ENCODE peak calls at places on chromosomes 4 and X, in five cellular contexts. One of them, this sample, is unnamed.

GRCh38 chrX:150530821-150531220 is 37.6 kb upstream of the MTM1 start:
- DNase-seq in stimulated activated CD8-positive, alpha-beta memory T cell treated with anti-CD3 and anti-CD28 coated beads, Interleukin-7, amount 100 ng/mL, for 4 hours: no peak
- DNase-seq in RCC 7860: no peak
- DNase-seq in G401: no peak
- DNase-seq in T-helper 2 cell: no peak
- DNase-seq in this sample: no peak

GRCh38 chr4:82779032-82779431 is 19.6 kb downstream of the SCD5 start:
- DNase-seq in stimulated activated CD8-positive, alpha-beta memory T cell treated with anti-CD3 and anti-CD28 coated beads, Interleukin-7, amount 100 ng/mL, for 4 hours: no peak
- DNase-seq in RCC 7860: peak; percentile 14
- DNase-seq in G401: no peak
- DNase-seq in T-helper 2 cell: no peak
- DNase-seq in this sample: no peak

GRCh38 chr4:107997001-107997788 is 7.5 kb downstream of the HADH start:
- DNase-seq in stimulated activated CD8-positive, alpha-beta memory T cell treated with anti-CD3 and anti-CD28 coated beads, Interleukin-7, amount 100 ng/mL, for 4 hours: no peak
- DNase-seq in RCC 7860: no peak
- DNase-seq in G401: peak; percentile 20
- DNase-seq in T-helper 2 cell: no peak
- DNase-seq in this sample: no peak

GRCh38 chrX:155094468-155095061 is 23.3 kb downstream of the BRCC3 start:
- DNase-seq in stimulated activated CD8-positive, alpha-beta memory T cell treated with anti-CD3 and anti-CD28 coated beads, Interleukin-7, amount 100 ng/mL, for 4 hours: no peak
- DNase-seq in RCC 7860: no peak
- DNase-seq in G401: peak; percentile 39
- DNase-seq in T-helper 2 cell: no peak
- DNase-seq in this sample: no peak

GRCh38 chrX:118631586-118631985 is 95.8 kb upstream of the IL13RA1 start:
- DNase-seq in stimulated activated CD8-positive, alpha-beta memory T cell treated with anti-CD3 and anti-CD28 coated beads, Interleukin-7, amount 100 ng/mL, for 4 hours: no peak
- DNase-seq in RCC 7860: no peak
- DNase-seq in G401: no peak
- DNase-seq in T-helper 2 cell: no peak
- DNase-seq in this sample: no peak

GRCh38 chr4:14910411-14910810 is 91.9 kb upstream of the CPEB2 start:
- DNase-seq in stimulated activated CD8-positive, alpha-beta memory T cell treated with anti-CD3 and anti-CD28 coated beads, Interleukin-7, amount 100 ng/mL, for 4 hours: no peak
- DNase-seq in RCC 7860: no peak
- DNase-seq in G401: no peak
- DNase-seq in T-helper 2 cell: no peak
- DNase-seq in this sample: no peak

GRCh38 chr4:166121897-166122296 is 248.9 kb downstream of the TLL1 start:
- DNase-seq in stimulated activated CD8-positive, alpha-beta memory T cell treated with anti-CD3 and anti-CD28 coated beads, Interleukin-7, amount 100 ng/mL, for 4 hours: no peak
- DNase-seq in RCC 7860: no peak
- DNase-seq in G401: no peak
- DNase-seq in T-helper 2 cell: no peak
- DNase-seq in this sample: no peak

GRCh38 chrX:106734827-106735226 is 8.3 kb downstream of the RNF128 start:
- DNase-seq in stimulated activated CD8-positive, alpha-beta memory T cell treated with anti-CD3 and anti-CD28 coated beads, Interleukin-7, amount 100 ng/mL, for 4 hours: no peak
- DNase-seq in RCC 7860: no peak
- DNase-seq in G401: no peak
- DNase-seq in T-helper 2 cell: no peak
- DNase-seq in this sample: no peak

GRCh38 chr4:123299212-123299651 is 97.4 kb upstream of the SPRY1 start:
- DNase-seq in stimulated activated CD8-positive, alpha-beta memory T cell treated with anti-CD3 and anti-CD28 coated beads, Interleukin-7, amount 100 ng/mL, for 4 hours: no peak
- DNase-seq in RCC 7860: no peak
- DNase-seq in G401: no peak
- DNase-seq in T-helper 2 cell: no peak
- DNase-seq in this sample: no peak

GRCh38 chrX:42725196-42725595 is 52.8 kb downstream of the PPP1R2C start:
- DNase-seq in stimulated activated CD8-positive, alpha-beta memory T cell treated with anti-CD3 and anti-CD28 coated beads, Interleukin-7, amount 100 ng/mL, for 4 hours: no peak
- DNase-seq in RCC 7860: no peak
- DNase-seq in G401: no peak
- DNase-seq in T-helper 2 cell: no peak
- DNase-seq in this sample: no peak

GRCh38 chr4:5365071-5366008 is 314.1 kb downstream of the STK32B start:
- DNase-seq in stimulated activated CD8-positive, alpha-beta memory T cell treated with anti-CD3 and anti-CD28 coated beads, Interleukin-7, amount 100 ng/mL, for 4 hours: no peak
- DNase-seq in RCC 7860: no peak
- DNase-seq in G401: no peak
- DNase-seq in T-helper 2 cell: no peak
- DNase-seq in this sample: no peak

GRCh38 chr4:2007804-2008670 is 737 bp downstream of the NELFA start:
- DNase-seq in stimulated activated CD8-positive, alpha-beta memory T cell treated with anti-CD3 and anti-CD28 coated beads, Interleukin-7, amount 100 ng/mL, for 4 hours: no peak
- DNase-seq in RCC 7860: no peak
- DNase-seq in G401: no peak
- DNase-seq in T-helper 2 cell: no peak
- DNase-seq in this sample: no peak

GRCh38 chrX:3771756-3772155 is 58.3 kb upstream of the PRKX start:
- DNase-seq in stimulated activated CD8-positive, alpha-beta memory T cell treated with anti-CD3 and anti-CD28 coated beads, Interleukin-7, amount 100 ng/mL, for 4 hours: no peak
- DNase-seq in RCC 7860: no peak
- DNase-seq in G401: peak; percentile 93
- DNase-seq in T-helper 2 cell: no peak
- DNase-seq in this sample: no peak

GRCh38 chr4:85603437-85604336 is 128.7 kb downstream of the ARHGAP24 start:
- DNase-seq in stimulated activated CD8-positive, alpha-beta memory T cell treated with anti-CD3 and anti-CD28 coated beads, Interleukin-7, amount 100 ng/mL, for 4 hours: no peak
- DNase-seq in RCC 7860: no peak
- DNase-seq in G401: no peak
- DNase-seq in T-helper 2 cell: no peak
- DNase-seq in this sample: no peak

GRCh38 chr4:83329521-83330105 is 5.0 kb downstream of the HPSE start:
- DNase-seq in stimulated activated CD8-positive, alpha-beta memory T cell treated with anti-CD3 and anti-CD28 coated beads, Interleukin-7, amount 100 ng/mL, for 4 hours: no peak
- DNase-seq in RCC 7860: no peak
- DNase-seq in G401: no peak
- DNase-seq in T-helper 2 cell: no peak
- DNase-seq in this sample: no peak

GRCh38 chrX:23557070-23557469 is 110.2 kb upstream of the PRDX4 start:
- DNase-seq in stimulated activated CD8-positive, alpha-beta memory T cell treated with anti-CD3 and anti-CD28 coated beads, Interleukin-7, amount 100 ng/mL, for 4 hours: no peak
- DNase-seq in RCC 7860: no peak
- DNase-seq in G401: no peak
- DNase-seq in T-helper 2 cell: no peak
- DNase-seq in this sample: no peak

GRCh38 chr4:152591361-152591760 is 55.5 kb upstream of the FBXW7 start:
- DNase-seq in stimulated activated CD8-positive, alpha-beta memory T cell treated with anti-CD3 and anti-CD28 coated beads, Interleukin-7, amount 100 ng/mL, for 4 hours: no peak
- DNase-seq in RCC 7860: no peak
- DNase-seq in G401: peak; percentile 5
- DNase-seq in T-helper 2 cell: no peak
- DNase-seq in this sample: peak; percentile 4

GRCh38 chr4:11111370-11111769 is 317.3 kb downstream of the HS3ST1 start:
- DNase-seq in stimulated activated CD8-positive, alpha-beta memory T cell treated with anti-CD3 and anti-CD28 coated beads, Interleukin-7, amount 100 ng/mL, for 4 hours: no peak
- DNase-seq in RCC 7860: no peak
- DNase-seq in G401: no peak
- DNase-seq in T-helper 2 cell: no peak
- DNase-seq in this sample: no peak

GRCh38 chr4:7808752-7809151 is 130.9 kb downstream of the AFAP1 start:
- DNase-seq in stimulated activated CD8-positive, alpha-beta memory T cell treated with anti-CD3 and anti-CD28 coated beads, Interleukin-7, amount 100 ng/mL, for 4 hours: no peak
- DNase-seq in RCC 7860: no peak
- DNase-seq in G401: no peak
- DNase-seq in T-helper 2 cell: no peak
- DNase-seq in this sample: no peak

GRCh38 chrX:20664774-20665173 is 398.1 kb upstream of the RPS6KA3 start:
- DNase-seq in stimulated activated CD8-positive, alpha-beta memory T cell treated with anti-CD3 and anti-CD28 coated beads, Interleukin-7, amount 100 ng/mL, for 4 hours: no peak
- DNase-seq in RCC 7860: no peak
- DNase-seq in G401: peak; percentile 82
- DNase-seq in T-helper 2 cell: no peak
- DNase-seq in this sample: no peak

GRCh38 chr4:110668463-110669245 is 45.8 kb upstream of the PITX2 start:
- DNase-seq in stimulated activated CD8-positive, alpha-beta memory T cell treated with anti-CD3 and anti-CD28 coated beads, Interleukin-7, amount 100 ng/mL, for 4 hours: no peak
- DNase-seq in RCC 7860: no peak
- DNase-seq in G401: no peak
- DNase-seq in T-helper 2 cell: no peak
- DNase-seq in this sample: no peak

GRCh38 chr4:21726255-21726815 is 222.2 kb downstream of the KCNIP4 start:
- DNase-seq in stimulated activated CD8-positive, alpha-beta memory T cell treated with anti-CD3 and anti-CD28 coated beads, Interleukin-7, amount 100 ng/mL, for 4 hours: no peak
- DNase-seq in RCC 7860: no peak
- DNase-seq in G401: no peak
- DNase-seq in T-helper 2 cell: no peak
- DNase-seq in this sample: no peak

GRCh38 chrX:103585421-103586313 is at the start of gene TCEAL4:
- DNase-seq in stimulated activated CD8-positive, alpha-beta memory T cell treated with anti-CD3 and anti-CD28 coated beads, Interleukin-7, amount 100 ng/mL, for 4 hours: no peak
- DNase-seq in RCC 7860: no peak
- DNase-seq in G401: peak; percentile 71
- DNase-seq in T-helper 2 cell: no peak
- DNase-seq in this sample: no peak

GRCh38 chr4:155604718-155605601 is 61.7 kb upstream of the GUCY1A1 start:
- DNase-seq in stimulated activated CD8-positive, alpha-beta memory T cell treated with anti-CD3 and anti-CD28 coated beads, Interleukin-7, amount 100 ng/mL, for 4 hours: no peak
- DNase-seq in RCC 7860: peak; percentile 56
- DNase-seq in G401: no peak
- DNase-seq in T-helper 2 cell: no peak
- DNase-seq in this sample: no peak

GRCh38 chr4:110119347-110119746 is 79.1 kb downstream of the ELOVL6 start:
- DNase-seq in stimulated activated CD8-positive, alpha-beta memory T cell treated with anti-CD3 and anti-CD28 coated beads, Interleukin-7, amount 100 ng/mL, for 4 hours: no peak
- DNase-seq in RCC 7860: no peak
- DNase-seq in G401: no peak
- DNase-seq in T-helper 2 cell: no peak
- DNase-seq in this sample: no peak

GRCh38 chrX:72100051-72100755 is 31.5 kb downstream of the RTL5 start:
- DNase-seq in stimulated activated CD8-positive, alpha-beta memory T cell treated with anti-CD3 and anti-CD28 coated beads, Interleukin-7, amount 100 ng/mL, for 4 hours: no peak
- DNase-seq in RCC 7860: no peak
- DNase-seq in G401: peak; percentile 32
- DNase-seq in T-helper 2 cell: peak; percentile 6
- DNase-seq in this sample: peak; percentile 47

This sample was measured in T-helper 22 cell.